ENCODE peak calls at places on chromosomes 16 and 17, in nine cellular contexts. One of them, this sample, is unnamed. For H3K27me3 and H3K4me1, the result is how much of the 10 kb centered on the place peaks cover.

GRCh38 chr17:63035695-63036094 is 69.7 kb downstream of the TANC2 start:
- DNase-seq in fibroblast of lung: no peak
- DNase-seq in HCT116: no peak
- DNase-seq in mammary epithelial cell: no peak
- DNase-seq in mesendoderm: no peak
- DNase-seq in body of pancreas: no peak
- DNase-seq in GM23338: no peak
- DNase-seq in GM23248: peak
- DNase-seq in cardiac muscle cell: no peak
- DNase-seq in this sample: no peak

GRCh38 chr17:607341-608060 is 107.1 kb downstream of the VPS53 start:
- DNase-seq in fibroblast of lung: no peak
- DNase-seq in HCT116: no peak
- DNase-seq in mammary epithelial cell: no peak
- DNase-seq in mesendoderm: no peak
- DNase-seq in body of pancreas: no peak
- DNase-seq in GM23338: no peak
- DNase-seq in GM23248: no peak
- DNase-seq in cardiac muscle cell: no peak
- DNase-seq in this sample: no peak

GRCh38 chr16:68492501-68493411 is 44.4 kb upstream of the SMPD3 start:
- DNase-seq in fibroblast of lung: no peak
- DNase-seq in HCT116: no peak
- DNase-seq in mammary epithelial cell: no peak
- DNase-seq in mesendoderm: no peak
- DNase-seq in body of pancreas: peak
- DNase-seq in GM23338: no peak
- DNase-seq in GM23248: no peak
- DNase-seq in cardiac muscle cell: no peak
- DNase-seq in this sample: no peak

GRCh38 chr17:19705201-19705600 is 11.2 kb downstream of the SLC47A2 start:
- DNase-seq in fibroblast of lung: no peak
- DNase-seq in HCT116: no peak
- DNase-seq in mammary epithelial cell: no peak
- DNase-seq in mesendoderm: no peak
- DNase-seq in body of pancreas: no peak
- DNase-seq in GM23338: no peak
- DNase-seq in GM23248: no peak
- DNase-seq in cardiac muscle cell: no peak
- DNase-seq in this sample: no peak

GRCh38 chr17:44847581-44847980 is at the start of gene HIGD1B:
- DNase-seq in fibroblast of lung: no peak
- DNase-seq in HCT116: no peak
- DNase-seq in mammary epithelial cell: no peak
- DNase-seq in mesendoderm: no peak
- DNase-seq in body of pancreas: no peak
- DNase-seq in GM23338: no peak
- DNase-seq in GM23248: no peak
- DNase-seq in cardiac muscle cell: no peak
- DNase-seq in this sample: no peak

GRCh38 chr17:27473748-27474609 is 17.7 kb downstream of the KSR1 start:
- DNase-seq in fibroblast of lung: no peak
- DNase-seq in HCT116: no peak
- DNase-seq in mammary epithelial cell: no peak
- DNase-seq in mesendoderm: peak
- DNase-seq in body of pancreas: peak
- DNase-seq in GM23338: no peak
- DNase-seq in GM23248: no peak
- DNase-seq in cardiac muscle cell: peak
- DNase-seq in this sample: peak

GRCh38 chr16:10644092-10644491 is 50.6 kb downstream of the TEKT5 start:
- DNase-seq in fibroblast of lung: no peak
- DNase-seq in HCT116: no peak
- DNase-seq in mammary epithelial cell: no peak
- DNase-seq in mesendoderm: no peak
- DNase-seq in body of pancreas: no peak
- DNase-seq in GM23338: no peak
- DNase-seq in GM23248: no peak
- DNase-seq in cardiac muscle cell: no peak
- DNase-seq in this sample: no peak

GRCh38 chr17:5545051-5545987 is 39.0 kb downstream of the NLRP1 start:
- DNase-seq in fibroblast of lung: no peak
- DNase-seq in HCT116: no peak
- DNase-seq in mammary epithelial cell: peak
- DNase-seq in mesendoderm: peak
- DNase-seq in body of pancreas: no peak
- DNase-seq in GM23338: no peak
- DNase-seq in GM23248: peak
- DNase-seq in cardiac muscle cell: no peak
- DNase-seq in this sample: no peak

GRCh38 chr16:27491894-27492587 is 57.7 kb downstream of the GTF3C1 start:
- DNase-seq in fibroblast of lung: no peak
- DNase-seq in HCT116: no peak
- DNase-seq in mammary epithelial cell: no peak
- DNase-seq in mesendoderm: peak
- DNase-seq in body of pancreas: no peak
- DNase-seq in GM23338: no peak
- DNase-seq in GM23248: no peak
- DNase-seq in cardiac muscle cell: no peak
- DNase-seq in this sample: no peak

GRCh38 chr16:23753908-23754593 is 775 bp upstream of the CHP2 start:
- DNase-seq in fibroblast of lung: no peak
- DNase-seq in HCT116: no peak
- DNase-seq in mammary epithelial cell: no peak
- DNase-seq in mesendoderm: no peak
- DNase-seq in body of pancreas: no peak
- DNase-seq in GM23338: peak
- DNase-seq in GM23248: no peak
- DNase-seq in cardiac muscle cell: no peak
- DNase-seq in this sample: no peak

DNA sequence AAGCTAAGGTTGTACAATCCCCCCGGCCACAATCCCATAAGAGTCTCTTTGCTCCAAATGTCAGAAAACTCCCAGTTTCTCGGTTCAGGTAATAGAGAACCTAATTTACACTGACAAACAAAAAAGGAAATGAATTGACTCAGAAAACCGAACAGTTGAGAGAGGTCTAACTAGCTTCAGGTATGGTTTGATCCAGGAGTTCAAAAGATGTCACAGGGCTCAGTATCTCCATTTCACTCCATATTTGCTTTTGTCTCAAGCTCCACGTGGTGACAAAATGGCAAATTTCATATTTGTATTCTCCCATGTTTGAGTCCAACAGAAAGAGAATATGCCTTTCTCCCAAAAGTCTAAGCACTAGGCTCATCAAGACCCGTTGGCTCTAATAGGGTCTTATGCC is 117.4 kb downstream of the AXIN2 start:
- DNase-seq in fibroblast of lung: no peak
- DNase-seq in HCT116: no peak
- DNase-seq in mammary epithelial cell: no peak
- DNase-seq in mesendoderm: no peak
- DNase-seq in body of pancreas: no peak
- DNase-seq in GM23338: no peak
- DNase-seq in GM23248: no peak
- DNase-seq in cardiac muscle cell: no peak
- DNase-seq in this sample: no peak
- H3K27me3 ChIP-seq in fibroblast of lung: under half
- H3K27me3 ChIP-seq in HCT116: under half
- H3K27me3 ChIP-seq in mammary epithelial cell: under half
- H3K27me3 ChIP-seq in mesendoderm: under half
- H3K27me3 ChIP-seq in body of pancreas: under half
- H3K27me3 ChIP-seq in GM23338: under half
- H3K27me3 ChIP-seq in GM23248: under half
- H3K27me3 ChIP-seq in cardiac muscle cell: under half
- H3K27me3 ChIP-seq in this sample: under half

GRCh38 chr17:79991140-79991923 is 44.3 kb downstream of the TBC1D16 start:
- DNase-seq in fibroblast of lung: peak
- DNase-seq in HCT116: peak
- DNase-seq in mammary epithelial cell: peak
- DNase-seq in mesendoderm: peak
- DNase-seq in body of pancreas: peak
- DNase-seq in GM23338: peak
- DNase-seq in GM23248: peak
- DNase-seq in cardiac muscle cell: peak
- DNase-seq in this sample: peak

GRCh38 chr17:79989106-79989835 is 46.4 kb downstream of the TBC1D16 start:
- DNase-seq in fibroblast of lung: no peak
- DNase-seq in HCT116: no peak
- DNase-seq in mammary epithelial cell: no peak
- DNase-seq in mesendoderm: no peak
- DNase-seq in body of pancreas: no peak
- DNase-seq in GM23338: no peak
- DNase-seq in GM23248: no peak
- DNase-seq in cardiac muscle cell: no peak
- DNase-seq in this sample: peak

GRCh38 chr17:79988163-79988971 is 47.3 kb downstream of the TBC1D16 start:
- DNase-seq in fibroblast of lung: peak
- DNase-seq in HCT116: peak
- DNase-seq in mammary epithelial cell: peak
- DNase-seq in mesendoderm: no peak
- DNase-seq in body of pancreas: peak
- DNase-seq in GM23338: no peak
- DNase-seq in GM23248: peak
- DNase-seq in cardiac muscle cell: no peak
- DNase-seq in this sample: peak

GRCh38 chr17:79990704-79991103 is 45.0 kb downstream of the TBC1D16 start:
- DNase-seq in fibroblast of lung: no peak
- DNase-seq in HCT116: no peak
- DNase-seq in mammary epithelial cell: no peak
- DNase-seq in mesendoderm: no peak
- DNase-seq in body of pancreas: no peak
- DNase-seq in GM23338: no peak
- DNase-seq in GM23248: no peak
- DNase-seq in cardiac muscle cell: no peak
- DNase-seq in this sample: peak

DNA sequence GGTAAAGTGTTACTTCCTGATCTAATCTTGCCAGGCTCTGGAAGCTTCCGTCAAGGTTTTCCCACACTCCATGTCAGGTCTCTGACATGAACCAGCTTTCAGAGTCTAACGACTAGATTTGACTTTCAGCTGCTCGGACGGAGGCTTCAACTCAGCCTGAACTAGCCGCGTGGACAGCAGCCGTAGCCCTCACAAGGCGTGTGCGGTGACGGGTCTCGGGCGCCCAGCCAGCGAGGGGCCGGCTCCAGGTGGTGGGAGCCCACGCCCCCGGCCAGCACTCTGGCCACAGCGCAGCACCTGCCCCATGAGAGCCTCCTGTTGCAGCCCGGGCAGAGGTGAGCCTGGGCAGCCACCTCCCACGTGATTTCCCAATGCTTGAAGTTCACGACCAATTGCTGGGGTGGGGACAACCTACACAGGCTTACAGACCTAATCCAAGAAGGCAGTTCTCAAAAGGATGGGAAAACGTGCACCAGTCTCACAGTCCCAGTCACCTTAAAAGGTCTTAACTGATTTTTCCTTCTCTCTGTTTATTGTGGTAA is 45.5 kb downstream of the TBC1D16 start:
- DNase-seq in fibroblast of lung: no peak
- DNase-seq in HCT116: no peak
- DNase-seq in mammary epithelial cell: no peak
- DNase-seq in mesendoderm: no peak
- DNase-seq in body of pancreas: peak
- DNase-seq in GM23338: no peak
- DNase-seq in GM23248: no peak
- DNase-seq in cardiac muscle cell: peak
- DNase-seq in this sample: peak
- H3K4me1 ChIP-seq in fibroblast of lung: under half
- H3K4me1 ChIP-seq in HCT116: half or more
- H3K4me1 ChIP-seq in mammary epithelial cell: under half
- H3K4me1 ChIP-seq in mesendoderm: under half
- H3K4me1 ChIP-seq in body of pancreas: half or more
- H3K4me1 ChIP-seq in GM23338: under half
- H3K4me1 ChIP-seq in GM23248: under half
- H3K4me1 ChIP-seq in cardiac muscle cell: under half
- H3K4me1 ChIP-seq in this sample: under half

DNA sequence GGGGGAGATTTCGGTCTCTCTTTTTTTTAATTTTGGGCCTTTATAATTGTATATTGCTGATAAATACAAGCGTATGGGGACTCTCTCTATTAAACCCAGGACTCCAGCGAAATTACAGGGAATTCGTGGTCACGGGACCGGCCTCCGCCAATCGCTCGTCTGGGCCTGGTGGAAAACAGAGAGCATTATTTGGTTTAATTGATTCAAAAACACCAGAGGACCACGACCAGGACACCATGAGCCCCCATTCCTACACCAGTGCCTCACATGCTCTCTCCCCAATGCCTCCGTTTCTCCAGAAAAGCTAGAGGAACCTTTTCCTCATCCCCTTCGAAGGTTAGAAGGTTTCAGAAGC is at the start of gene HOXB2:
- DNase-seq in fibroblast of lung: peak
- DNase-seq in HCT116: no peak
- DNase-seq in mammary epithelial cell: peak
- DNase-seq in mesendoderm: no peak
- DNase-seq in body of pancreas: no peak
- DNase-seq in GM23338: peak
- DNase-seq in GM23248: peak
- DNase-seq in cardiac muscle cell: peak
- DNase-seq in this sample: peak
- H3K27me3 ChIP-seq in fibroblast of lung: under half
- H3K27me3 ChIP-seq in HCT116: under half
- H3K27me3 ChIP-seq in mammary epithelial cell: under half
- H3K27me3 ChIP-seq in mesendoderm: half or more
- H3K27me3 ChIP-seq in body of pancreas: under half
- H3K27me3 ChIP-seq in GM23338: half or more
- H3K27me3 ChIP-seq in GM23248: under half
- H3K27me3 ChIP-seq in cardiac muscle cell: under half
- H3K27me3 ChIP-seq in this sample: under half

DNA sequence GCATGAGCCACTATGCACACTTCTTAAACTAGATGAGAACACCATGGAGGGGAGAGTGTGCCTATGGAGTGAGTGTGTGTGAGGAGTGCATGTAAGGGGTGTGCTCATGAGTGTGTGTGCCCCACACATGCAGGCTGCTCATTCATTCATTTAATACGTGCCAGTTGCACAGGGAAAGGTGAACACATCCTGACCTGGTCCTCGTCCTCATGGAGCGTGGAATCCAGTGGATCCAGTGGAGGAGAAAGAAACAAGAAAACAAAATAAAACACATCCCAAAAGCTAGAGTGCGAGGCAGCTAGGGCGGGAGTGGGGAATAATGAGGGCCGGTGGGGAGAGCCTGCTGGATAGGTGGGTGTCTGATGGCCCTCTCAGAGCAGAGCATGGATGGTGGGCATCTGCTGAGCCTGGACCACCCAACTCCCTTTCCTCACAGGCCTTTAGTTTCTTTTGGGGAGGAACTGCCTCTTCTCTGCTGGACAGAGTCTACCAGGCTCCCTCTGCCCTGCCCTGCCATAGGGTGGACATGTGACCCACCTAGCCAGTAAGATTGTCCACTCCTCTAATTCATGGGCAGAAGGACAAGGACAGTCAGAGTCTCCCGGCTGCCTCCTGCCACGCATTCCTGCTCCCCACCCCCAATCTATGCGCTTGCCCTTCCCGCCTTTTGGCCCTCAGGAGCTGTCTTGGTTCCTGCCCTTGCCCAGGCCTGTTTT is 204.3 kb downstream of the RAB11FIP4 start:
- DNase-seq in fibroblast of lung: no peak
- DNase-seq in HCT116: no peak
- DNase-seq in mammary epithelial cell: no peak
- DNase-seq in mesendoderm: peak
- DNase-seq in body of pancreas: no peak
- DNase-seq in GM23338: no peak
- DNase-seq in GM23248: peak
- DNase-seq in cardiac muscle cell: no peak
- DNase-seq in this sample: no peak
- H3K4me1 ChIP-seq in fibroblast of lung: under half
- H3K4me1 ChIP-seq in HCT116: under half
- H3K4me1 ChIP-seq in mammary epithelial cell: under half
- H3K4me1 ChIP-seq in mesendoderm: under half
- H3K4me1 ChIP-seq in body of pancreas: under half
- H3K4me1 ChIP-seq in GM23338: under half
- H3K4me1 ChIP-seq in GM23248: half or more
- H3K4me1 ChIP-seq in cardiac muscle cell: under half
- H3K4me1 ChIP-seq in this sample: under half